ENCODE peak calls at places on chromosomes 11 and 22, in five cellular contexts. S, D, J, P and B are unnamed samples.

GRCh38 chr22:40101417-40102101 is 76.2 kb upstream of the TNRC6B start:
- DNase-seq in S (no peak), P (no peak), J (no peak), D (no peak), B (no peak)

GRCh38 chr11:72079776-72080325 is 491 bp downstream of the NUMA1 start:
- DNase-seq in S (no peak), J (peak), D (no peak), P (no peak), B (no peak)

GRCh38 chr11:108592591-108593213 is 866 bp downstream of the EXPH5 start:
- DNase-seq in J (no peak), S (no peak), D (no peak), P (no peak), B (peak)

GRCh38 chr11:72864692-72865655 is 50.8 kb downstream of the ATG16L2 start:
- DNase-seq in S (no peak), P (no peak), J (peak), D (no peak), B (no peak)

GRCh38 chr11:78414321-78415051 is 3.1 kb downstream of the GAB2 start:
- DNase-seq in D (no peak), S (no peak), J (peak), P (no peak), B (no peak)

GRCh38 chr11:65439331-65440181 is 17.0 kb downstream of the NEAT1 start:
- DNase-seq in D (no peak), P (no peak), J (peak), S (no peak), B (no peak)

GRCh38 chr22:41914611-41915034 is 251 bp downstream of the SHISA8 start:
- DNase-seq in P (no peak), D (no peak), J (no peak), S (no peak), B (no peak)

GRCh38 chr11:122748968-122749687 is 89.2 kb upstream of the CRTAM start:
- DNase-seq in J (peak), P (no peak), S (peak), D (peak), B (peak)

GRCh38 chr22:29315286-29316195 is at the start of gene RASL10A:
- DNase-seq in J (no peak), P (peak), S (no peak), D (no peak), B (no peak)

GRCh38 chr22:41682033-41682807 is 6.4 kb downstream of the SNU13 start:
- DNase-seq in J (peak), D (peak), S (peak), P (peak), B (peak)

GRCh38 chr22:45905924-45906865 is 70.8 kb downstream of the WNT7B start:
- DNase-seq in J (peak), D (no peak), P (no peak), S (no peak), B (no peak)

GRCh38 chr11:128720522-128720985 is 26.7 kb downstream of the FLI1 start:
- DNase-seq in S (no peak), J (no peak), D (peak), P (no peak), B (no peak)

GRCh38 chr22:29912141-29912540 is 29.2 kb downstream of the MTMR3 start:
- DNase-seq in D (no peak), P (no peak), S (no peak), J (no peak), B (no peak)